ENCODE peak calls at places on chromosomes 13 and 19, in eight cellular contexts. L, F, G, T, I, Y, W and P are unnamed samples.

GRCh38 chr13:110229905-110230563 is 76.9 kb downstream of the COL4A1 start:
- DNase-seq in G (no peak), I (no peak), L (no peak), F (no peak), W (no peak), T (no peak), Y (no peak), P (no peak)

GRCh38 chr13:90454002-90454636 is 893.4 kb upstream of the MIR17HG start:
- DNase-seq in W (no peak), G (no peak), F (no peak), I (no peak), L (no peak), T (no peak), Y (no peak), P (no peak)

GRCh38 chr13:62113145-62113544 is 697.5 kb upstream of the PCDH20 start:
- DNase-seq in Y (no peak), L (no peak), G (no peak), F (peak; percentile 25), T (no peak), W (no peak), I (no peak), P (no peak)

GRCh38 chr19:10305139-10305806 is 4.3 kb downstream of the ZGLP1 start:
- DNase-seq in T (no peak), Y (peak; percentile 80), G (peak; percentile 62), F (no peak), W (peak; percentile 85), I (no peak), L (no peak), P (peak; percentile 87)

GRCh38 chr13:30307966-30308290 is 577 bp upstream of the KATNAL1 start:
- DNase-seq in I (no peak), G (no peak), T (no peak), Y (no peak), L (no peak), W (no peak), F (no peak), P (no peak)

GRCh38 chr19:46413262-46414031 is at the start of gene CCDC8:
- DNase-seq in T (peak; percentile 90), W (no peak), G (no peak), Y (no peak), I (peak; percentile 98), L (peak; percentile 94), F (peak; percentile 98), P (peak; percentile 96)

GRCh38 chr13:109345433-109345941 is 440.9 kb downstream of the IRS2 start:
- DNase-seq in W (no peak), F (peak; percentile 19), T (no peak), Y (no peak), G (peak; percentile 46), I (no peak), L (no peak), P (peak; percentile 70)

GRCh38 chr19:35879770-35880317 is 11.5 kb downstream of the APLP1 start:
- DNase-seq in T (peak; percentile 95), G (peak; percentile 90), I (peak; percentile 99), L (peak; percentile 98), W (peak; percentile 91), Y (peak; percentile 81), F (peak; percentile 88), P (peak; percentile 97)

GRCh38 chr19:51468545-51468920 is 9.8 kb upstream of the CEACAM18 start:
- DNase-seq in L (no peak), G (no peak), I (no peak), T (peak; percentile 5), W (no peak), F (no peak), Y (no peak), P (no peak)

GRCh38 chr13:45603338-45603737 is 12.2 kb downstream of the ERICH6B start:
- DNase-seq in F (no peak), G (no peak), T (no peak), Y (no peak), W (no peak), L (no peak), I (no peak), P (no peak)